ENCODE peak calls at places on chromosomes 16 and 17, in seven cellular contexts. E is activated T-helper 2 cell treated with anti-CD3 and anti-CD28 coated beads, Interferon-gamma antibody, Interleukin-2, Interleukin-4, amounts not matched to agents 10 μg/mL and 5 μg/mL and 100 μg/mL, durations not matched to agents 14 hours and 24 hours and 36 hours; J is NCI-H510A; B is effector CD4-positive, alpha-beta T cell; S is caudate nucleus; C is activated naive CD8-positive, alpha-beta T cell treated with anti-CD3 and anti-CD28 coated beads, Interleukin-2, amount 50 U/mL, for 24 hours; M is fibroblast of the conjunctiva. R is an unnamed sample.

GRCh38 chr16:85615014-85615851 is 2.1 kb downstream of the GSE1 start:
- DNase-seq in E (no peak), J (peak), B (no peak), S (peak), C (peak), M (no peak), R (no peak)

GRCh38 chr17:2050246-2050866 is 4.5 kb upstream of the HIC1 start:
- DNase-seq in E (peak), J (peak), B (peak), S (peak), C (peak), M (no peak), R (peak)

GRCh38 chr17:78923660-78924453 is 1.3 kb downstream of the TIMP2 start:
- DNase-seq in E (peak), J (peak), B (peak), S (no peak), C (peak), M (no peak), R (no peak)

GRCh38 chr16:68948230-68948910 is 105.0 kb downstream of the TANGO6 start:
- DNase-seq in E (no peak), J (no peak), B (no peak), S (no peak), C (no peak), M (no peak), R (no peak)

GRCh38 chr17:7445011-7445927 is at the start of gene CHRNB1:
- DNase-seq in E (peak), J (peak), B (no peak), S (peak), C (peak), M (no peak), R (no peak)

GRCh38 chr17:81601525-81602120 is 35.3 kb downstream of the NPLOC4 start:
- DNase-seq in E (peak), J (peak), B (peak), S (peak), C (peak), M (peak), R (peak)

GRCh38 chr16:83102336-83102735 is 475.6 kb downstream of the CDH13 start:
- DNase-seq in E (no peak), J (no peak), B (no peak), S (no peak), C (no peak), M (no peak), R (no peak)

GRCh38 chr17:17385502-17385901 is 82.3 kb downstream of the NT5M start:
- DNase-seq in E (no peak), J (no peak), B (no peak), S (no peak), C (no peak), M (no peak), R (no peak)

GRCh38 chr17:58344047-58344790 is 7.8 kb downstream of the SUPT4H1 start:
- DNase-seq in E (peak), J (no peak), B (peak), S (no peak), C (peak), M (no peak), R (no peak)

GRCh38 chr17:46962374-46962790 is 16.7 kb downstream of the RPRML start:
- DNase-seq in E (no peak), J (no peak), B (no peak), S (no peak), C (no peak), M (no peak), R (no peak)

GRCh38 chr17:50052241-50052788 is 3.6 kb upstream of the ITGA3 start:
- DNase-seq in E (no peak), J (peak), B (no peak), S (no peak), C (no peak), M (no peak), R (no peak)

R was measured in NCI-H446 treated with DMSO at 0.1 percent for 48 hours.